ENCODE peak calls at places on chromosome 19, in seven cellular contexts. M is tibial artery, H is H1, N is thoracic aorta, O is Caco-2, B is psoas muscle, C is fibroblast of lung. D is an unnamed sample. For H3K27me3, the result is how much of the 10 kb centered on the place peaks cover.

GRCh38 chr19:49103331-49104085 is 10.7 kb upstream of the LIN7B start:
- DNase-seq in M (no peak), H (no peak), N (no peak), O (no peak), B (no peak), C (no peak), D (peak)

GRCh38 chr19:50974702-50975555 is 5.5 kb upstream of the KLK6 start:
- DNase-seq in M (no peak), H (no peak), N (no peak), O (no peak), B (no peak), C (no peak), D (no peak)

GRCh38 chr19:3625996-3626472 is 556 bp downstream of the CACTIN start:
- DNase-seq in M (no peak), H (no peak), N (no peak), O (no peak), B (no peak), C (no peak), D (no peak)

GRCh38 chr19:44848036-44848804 is 2.1 kb downstream of the NECTIN2 start:
- DNase-seq in M (peak), H (no peak), N (no peak), O (no peak), B (no peak), C (peak), D (no peak)

GRCh38 chr19:50858896-50859295 is 4.2 kb downstream of the KLK3 start:
- DNase-seq in M (no peak), H (no peak), N (no peak), O (peak), B (no peak), C (no peak), D (no peak)

GRCh38 chr19:49637865-49638350 is 2.0 kb downstream of the RRAS start:
- DNase-seq in M (peak), H (peak), N (peak), O (peak), B (peak), C (peak), D (peak)

GRCh38 chr19:16160943-16161560 is 12.3 kb downstream of the CIB3 start:
- DNase-seq in M (no peak), H (no peak), N (no peak), O (no peak), B (no peak), C (peak), D (no peak)

GRCh38 chr19:17294051-17294891 is 9.0 kb downstream of the ABHD8 start:
- DNase-seq in M (no peak), H (no peak), N (no peak), O (peak), B (peak), C (no peak), D (no peak)

GRCh38 chr19:42312370-42312769 is 739 bp upstream of the TMEM145 start:
- DNase-seq in M (no peak), H (no peak), N (no peak), O (no peak), B (no peak), C (no peak), D (no peak)

GRCh38 chr19:51320258-51320657 is 8.8 kb downstream of the IGLON5 start:
- DNase-seq in M (no peak), H (no peak), N (no peak), O (no peak), B (no peak), C (no peak), D (no peak)

GRCh38 chr19:48329167-48329891 is 4.0 kb downstream of the EMP3 start:
- DNase-seq in M (no peak), H (no peak), N (no peak), O (peak), B (no peak), C (peak), D (no peak)

GRCh38 chr19:34961775-34962174 is 2.3 kb downstream of the ZNF792 start:
- DNase-seq in M (no peak), H (no peak), N (no peak), O (no peak), B (no peak), C (no peak), D (no peak)

GRCh38 chr19:2282062-2282861 is at the start of gene PEAK3:
- DNase-seq in M (peak), H (no peak), N (no peak), O (no peak), B (peak), C (peak), D (peak)

GRCh38 chr19:49149652-49150105 is 5.5 kb downstream of the HRC start:
- DNase-seq in M (peak), H (no peak), N (no peak), O (peak), B (peak), C (peak), D (peak)

GRCh38 chr19:48196321-48196761 is 25.9 kb downstream of the ZSWIM9 start:
- DNase-seq in M (no peak), H (no peak), N (no peak), O (no peak), B (no peak), C (no peak), D (no peak)

GRCh38 chr19:50046649-50047503 is 21.1 kb downstream of the ZNF473 start:
- DNase-seq in M (peak), H (no peak), N (peak), O (peak), B (peak), C (peak), D (no peak)

GRCh38 chr19:6227941-6228325 is 51.8 kb downstream of the MLLT1 start:
- DNase-seq in M (no peak), H (no peak), N (no peak), O (no peak), B (peak), C (no peak), D (peak)

GRCh38 chr19:39401549-39402416 is 4.9 kb upstream of the ZFP36 start:
- DNase-seq in M (peak), H (no peak), N (no peak), O (peak), B (peak), C (peak), D (no peak)

GRCh38 chr19:39237200-39238184 is 7.3 kb downstream of the IFNL3 start:
- DNase-seq in M (no peak), H (no peak), N (no peak), O (peak), B (no peak), C (no peak), D (peak)

GRCh38 chr19:7018828-7019227 is 2.4 kb downstream of the MBD3L2B start:
- DNase-seq in M (no peak), H (no peak), N (no peak), O (no peak), B (no peak), C (no peak), D (no peak)

GRCh38 chr19:43798546-43799409 is 3.5 kb downstream of the LYPD5 start:
- DNase-seq in M (no peak), H (no peak), N (no peak), O (peak), B (no peak), C (no peak), D (peak)

GRCh38 chr19:2064395-2064787 is 13.3 kb upstream of the MKNK2 start:
- DNase-seq in M (no peak), H (no peak), N (no peak), O (no peak), B (peak), C (no peak), D (no peak)

GRCh38 chr19:18333680-18334079 is 6.7 kb upstream of the PGPEP1 start:
- DNase-seq in M (no peak), H (no peak), N (no peak), O (no peak), B (no peak), C (no peak), D (no peak)

GRCh38 chr19:1266818-1267440 is 2.2 kb upstream of the CIRBP start:
- DNase-seq in M (peak), H (no peak), N (no peak), O (no peak), B (peak), C (peak), D (no peak)

GRCh38 chr19:3836887-3837286 is 32.0 kb downstream of the ZFR2 start:
- DNase-seq in M (no peak), H (no peak), N (no peak), O (no peak), B (no peak), C (no peak), D (no peak)

GRCh38 chr19:28929026-28929425 is 283.9 kb downstream of the UQCRFS1 start:
- DNase-seq in M (no peak), H (no peak), N (no peak), O (no peak), B (no peak), C (peak), D (no peak)

DNA sequence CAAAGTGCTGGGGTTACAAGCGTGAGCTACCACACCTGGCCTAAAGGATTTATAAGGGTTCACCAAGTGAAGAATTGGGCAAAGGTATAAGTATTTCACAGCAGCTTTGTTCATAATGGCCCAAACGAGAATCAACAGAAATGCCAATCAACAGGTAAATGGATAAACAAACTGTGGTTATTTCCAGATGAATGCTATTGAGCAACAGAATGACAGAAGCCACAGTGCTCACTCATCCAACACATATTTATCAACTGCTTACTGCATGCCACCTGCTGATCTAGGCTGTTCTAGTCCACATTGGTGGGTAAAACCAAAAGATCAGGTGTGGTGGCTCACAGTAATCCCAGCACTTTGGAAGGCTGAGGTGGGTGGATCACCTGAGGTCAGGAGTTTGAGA is 27.7 kb downstream of the CACNA1A start:
- DNase-seq in M (no peak), H (no peak), N (no peak), O (no peak), B (no peak), C (no peak), D (no peak)
- H3K27me3 ChIP-seq in M (under half), H (under half), N (under half), O (under half), B (under half), C (under half), D (under half)

DNA sequence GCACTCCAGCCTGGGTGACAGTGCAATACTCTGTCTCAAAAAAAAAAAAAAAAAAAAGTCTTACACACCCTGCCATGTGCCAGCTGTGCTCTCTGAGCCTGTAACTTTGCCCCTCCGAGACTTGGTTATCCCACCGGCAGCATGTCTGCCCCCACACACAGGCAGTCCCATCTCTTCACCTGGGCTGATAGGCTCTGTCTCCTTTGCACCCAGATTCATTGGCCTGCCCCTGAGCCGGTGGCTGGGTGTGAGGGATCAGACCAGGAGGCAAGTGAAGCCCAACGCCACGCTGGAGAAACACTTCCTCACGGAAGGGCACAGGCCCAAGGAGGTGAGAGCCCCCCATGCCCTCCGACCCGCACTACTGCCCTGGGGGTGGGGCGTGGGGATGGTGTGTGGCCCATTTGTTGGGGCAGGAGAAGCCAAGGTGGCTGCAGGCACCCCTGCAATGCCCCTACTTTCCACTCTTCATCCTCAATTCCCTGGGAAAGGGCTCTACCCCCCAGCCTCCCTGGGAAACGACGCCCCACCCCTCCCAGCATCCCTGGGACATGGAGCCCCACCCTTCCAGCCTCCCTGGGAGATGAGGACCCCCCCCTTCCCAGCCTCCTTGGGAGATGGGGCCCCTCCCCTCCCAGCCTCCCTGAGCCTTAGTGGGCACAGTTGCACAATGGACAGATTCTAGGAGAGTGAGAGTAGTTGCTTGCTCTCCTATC is 45.3 kb downstream of the CERS4 start:
- DNase-seq in M (no peak), H (no peak), N (no peak), O (no peak), B (peak), C (no peak), D (no peak)
- H3K4me3 ChIP-seq in M (no peak), H (no peak), N (no peak), O (no peak), B (no peak), C (no peak), D (no peak)

GRCh38 chr19:54188224-54188871 is 1.0 kb downstream of the MBOAT7 start:
- DNase-seq in M (no peak), H (no peak), N (no peak), O (no peak), B (no peak), C (no peak), D (peak)

GRCh38 chr19:54190503-54190941 is 586 bp upstream of the TSEN34 start:
- DNase-seq in M (peak), H (peak), N (peak), O (peak), B (peak), C (peak), D (peak)

GRCh38 chr19:54190942-54191670 is at the start of gene TSEN34:
- DNase-seq in M (peak), H (no peak), N (no peak), O (peak), B (no peak), C (peak), D (peak)

GRCh38 chr19:54189668-54190502 is 505 bp upstream of the MBOAT7 start:
- DNase-seq in M (peak), H (peak), N (peak), O (peak), B (peak), C (peak), D (peak)

GRCh38 chr19:54189020-54189667 is at the start of gene MBOAT7:
- DNase-seq in M (no peak), H (no peak), N (no peak), O (no peak), B (no peak), C (no peak), D (no peak)
- TF ChIP-seq CTCF in M (peak), H (peak), N (peak), O (peak), B (peak), C (no peak), D (no peak)

GRCh38 chr19:10294368-10294697 is 4.6 kb downstream of the ICAM5 start:
- DNase-seq in M (no peak), H (no peak), N (no peak), O (no peak), B (no peak), C (no peak), D (no peak)
- H3K27me3 ChIP-seq in M (half or more), H (half or more), N (under half), O (under half), B (under half), C (under half), D (under half)

GRCh38 chr19:37983916-37984315 is 76.9 kb downstream of the SIPA1L3 start:
- DNase-seq in M (no peak), H (no peak), N (no peak), O (no peak), B (no peak), C (no peak), D (no peak)

GRCh38 chr19:37988758-37989635 is 82.0 kb downstream of the SIPA1L3 start:
- DNase-seq in M (no peak), H (no peak), N (no peak), O (no peak), B (no peak), C (no peak), D (no peak)

GRCh38 chr19:37987356-37988332 is 80.6 kb downstream of the SIPA1L3 start:
- DNase-seq in M (no peak), H (no peak), N (no peak), O (no peak), B (no peak), C (no peak), D (no peak)

GRCh38 chr19:37983153-37983552 is 76.1 kb downstream of the SIPA1L3 start:
- DNase-seq in M (no peak), H (no peak), N (no peak), O (no peak), B (no peak), C (peak), D (no peak)

GRCh38 chr19:37986048-37986750 is 79.2 kb downstream of the SIPA1L3 start:
- DNase-seq in M (no peak), H (no peak), N (no peak), O (no peak), B (no peak), C (no peak), D (no peak)
- H3K4me3 ChIP-seq in M (no peak), H (no peak), N (no peak), O (no peak), B (no peak), C (no peak), D (no peak)

GRCh38 chr19:30208661-30209060 is 163.5 kb upstream of the ZNF536 start:
- DNase-seq in M (no peak), H (no peak), N (no peak), O (no peak), B (no peak), C (no peak), D (no peak)

GRCh38 chr19:30204721-30205120 is 167.5 kb upstream of the ZNF536 start:
- DNase-seq in M (no peak), H (no peak), N (no peak), O (no peak), B (no peak), C (no peak), D (no peak)

GRCh38 chr19:30209617-30210600 is 162.3 kb upstream of the ZNF536 start:
- DNase-seq in M (no peak), H (no peak), N (no peak), O (no peak), B (no peak), C (no peak), D (no peak)

GRCh38 chr19:30207357-30207756 is 164.8 kb upstream of the ZNF536 start:
- DNase-seq in M (no peak), H (no peak), N (no peak), O (no peak), B (no peak), C (no peak), D (no peak)

DNA sequence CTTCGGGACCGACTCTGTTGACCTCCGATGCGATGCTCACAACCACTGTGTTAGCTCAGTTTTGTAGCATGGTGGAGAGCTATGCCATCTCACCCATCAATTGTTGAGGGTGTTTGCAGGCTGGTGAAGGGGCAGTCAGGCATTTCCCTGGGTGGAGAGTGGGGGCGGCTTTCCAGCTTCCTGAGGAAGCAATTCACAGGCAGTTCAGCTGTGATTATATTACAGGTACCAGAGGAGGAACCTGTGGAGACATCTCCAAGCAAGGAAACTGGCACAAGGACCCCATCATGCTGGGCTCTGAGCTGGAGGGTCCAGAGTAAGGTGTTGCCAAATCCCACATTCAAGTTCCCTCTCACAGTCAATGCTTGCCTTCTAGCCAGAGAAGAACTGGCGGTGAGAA is 166.0 kb upstream of the ZNF536 start:
- DNase-seq in M (no peak), H (no peak), N (no peak), O (no peak), B (no peak), C (no peak), D (no peak)
- TF ChIP-seq CTCF in M (no peak), H (no peak), N (no peak), O (no peak), B (no peak), C (no peak), D (no peak)

GRCh38 chr19:46859637-46860124 is 1.1 kb upstream of the ARHGAP35 start:
- DNase-seq in M (peak), H (no peak), N (no peak), O (no peak), B (peak), C (no peak), D (no peak)
- H3K27me3 ChIP-seq in M (under half), H (under half), N (under half), O (under half), B (under half), C (under half), D (under half)

GRCh38 chr19:21023901-21024300 is 3.4 kb downstream of the ZNF430 start:
- DNase-seq in M (no peak), H (no peak), N (no peak), O (no peak), B (no peak), C (peak), D (no peak)
- H3K4me3 ChIP-seq in M (no peak), H (no peak), N (no peak), O (no peak), B (no peak), C (no peak), D (no peak)

GRCh38 chr19:55687281-55688172 is 12.5 kb downstream of the EPN1 start:
- DNase-seq in M (no peak), H (no peak), N (no peak), O (peak), B (peak), C (no peak), D (peak)
- TF ChIP-seq CTCF in M (no peak), H (no peak), N (no peak), O (no peak), B (no peak), C (no peak), D (no peak)

D was measured in left lung.